ENCODE peak calls at places on chromosomes 6 and 20, in six cellular contexts. W, Z, U, A, K and H are unnamed samples.

GRCh38 chr20:52154575-52154974 is 37.0 kb downstream of the ZFP64 start:
- DNase-seq in K (no peak), W (no peak), Z (no peak), U (no peak), A (no peak), H (no peak)

GRCh38 chr20:54132612-54133433 is 41.0 kb downstream of the CYP24A1 start:
- DNase-seq in K (no peak), A (peak), Z (peak), U (no peak), W (no peak), H (peak)

GRCh38 chr20:5652626-5653573 is 97.3 kb upstream of the SHLD1 start:
- DNase-seq in U (no peak), K (no peak), A (no peak), Z (peak), W (peak), H (peak)

GRCh38 chr20:2911200-2911599 is 37.9 kb downstream of the PTPRA start:
- DNase-seq in U (no peak), A (no peak), K (no peak), W (peak), Z (no peak), H (no peak)

GRCh38 chr6:308307-308706 is 16.0 kb downstream of the DUSP22 start:
- DNase-seq in Z (no peak), U (no peak), W (no peak), A (no peak), K (no peak), H (no peak)

GRCh38 chr6:97535800-97536199 is 252.8 kb upstream of the MMS22L start:
- DNase-seq in W (no peak), A (no peak), K (no peak), Z (no peak), U (no peak), H (no peak)

GRCh38 chr6:31285496-31285895 is 13.6 kb upstream of the HLA-C start:
- DNase-seq in A (no peak), W (no peak), K (no peak), U (no peak), Z (no peak), H (no peak)

GRCh38 chr6:142735182-142735581 is 209.8 kb downstream of the HIVEP2 start:
- DNase-seq in W (no peak), U (no peak), Z (peak), A (no peak), K (no peak), H (peak)

GRCh38 chr6:157063176-157063934 is 260.0 kb downstream of the TMEM242 start:
- DNase-seq in U (no peak), A (no peak), K (no peak), W (no peak), Z (no peak), H (no peak)

GRCh38 chr20:12287575-12287974 is 369.9 kb downstream of the BTBD3 start:
- DNase-seq in Z (no peak), A (no peak), K (no peak), W (no peak), U (no peak), H (peak)

GRCh38 chr20:48198951-48199431 is 413.7 kb upstream of the SULF2 start:
- DNase-seq in K (no peak), W (no peak), A (no peak), U (no peak), Z (peak), H (peak)

GRCh38 chr6:149217466-149217888 is 100.0 kb upstream of the TAB2 start:
- DNase-seq in K (no peak), A (no peak), Z (no peak), U (no peak), W (peak), H (no peak)

GRCh38 chr6:107033136-107033535 is 5.1 kb downstream of the MTRES1 start:
- DNase-seq in U (no peak), A (no peak), K (no peak), Z (no peak), W (no peak), H (no peak)

GRCh38 chr20:20744170-20744725 is 31.8 kb upstream of the RALGAPA2 start:
- DNase-seq in Z (no peak), K (no peak), W (no peak), U (no peak), A (no peak), H (no peak)

GRCh38 chr6:159790947-159791598 is 806 bp downstream of the MRPL18 start:
- DNase-seq in U (no peak), K (no peak), W (peak), A (no peak), Z (no peak), H (no peak)

GRCh38 chr20:62445553-62446340 is 18.4 kb upstream of the RBBP8NL start:
- DNase-seq in A (no peak), K (no peak), Z (no peak), U (no peak), W (no peak), H (no peak)

GRCh38 chr6:7684843-7685242 is 41.1 kb upstream of the BMP6 start:
- DNase-seq in U (no peak), W (no peak), K (no peak), A (peak), Z (no peak), H (no peak)

GRCh38 chr6:131443514-131443913 is 129.5 kb upstream of the ARG1 start:
- DNase-seq in A (no peak), K (no peak), Z (no peak), U (no peak), W (no peak), H (no peak)

GRCh38 chr20:50837532-50838321 is 42.9 kb downstream of the BCAS4 start:
- DNase-seq in U (no peak), A (no peak), K (no peak), W (peak), Z (peak), H (peak)

GRCh38 chr20:10609276-10609675 is 64.5 kb downstream of the JAG1 start:
- DNase-seq in W (no peak), K (no peak), U (no peak), A (no peak), Z (peak), H (peak)

GRCh38 chr20:62485062-62485700 is 9.4 kb upstream of the GATA5 start:
- DNase-seq in W (no peak), K (no peak), Z (peak), U (no peak), A (peak), H (peak)

GRCh38 chr6:148747493-148748160 is 797 bp downstream of the UST start:
- DNase-seq in W (peak), K (peak), A (peak), Z (peak), U (peak), H (peak)

GRCh38 chr6:4736371-4736873 is 39.8 kb upstream of the CDYL start:
- DNase-seq in U (no peak), Z (no peak), K (no peak), A (no peak), W (no peak), H (no peak)

GRCh38 chr6:146946559-146946958 is 257.7 kb upstream of the STXBP5 start:
- DNase-seq in A (no peak), U (no peak), K (no peak), W (no peak), Z (no peak), H (no peak)